ENCODE peak calls at places on chromosome 2, in six cellular contexts. S is body of pancreas; P is MM.1S; Y is right atrium auricular region; X is left ventricle myocardium inferior; B is CD8-positive, alpha-beta T cell. E is an unnamed sample. For H3K27me3, the result is how much of the 10 kb centered on the place peaks cover.

GRCh38 chr2:240796543-240797499 is 23.2 kb downstream of the KIF1A start:
- DNase-seq in S (peak), P (no peak), Y (no peak), X (no peak), B (no peak), E (no peak)

GRCh38 chr2:240244543-240244942 is 104.1 kb upstream of the OTOS start:
- DNase-seq in S (no peak), P (no peak), Y (peak), X (no peak), B (no peak), E (no peak)

GRCh38 chr2:206084870-206085741 is 868 bp downstream of the INO80D start:
- DNase-seq in S (peak), P (peak), Y (no peak), X (peak), B (peak), E (no peak)

GRCh38 chr2:178309541-178309940 is 115.2 kb downstream of the OSBPL6 start:
- DNase-seq in S (no peak), P (no peak), Y (no peak), X (no peak), B (no peak), E (no peak)

GRCh38 chr2:196696423-196697073 is 57.0 kb downstream of the CCDC150 start:
- DNase-seq in S (no peak), P (no peak), Y (no peak), X (no peak), B (no peak), E (peak)

GRCh38 chr2:17441055-17441771 is 77.0 kb downstream of the RAD51AP2 start:
- DNase-seq in S (no peak), P (no peak), Y (no peak), X (no peak), B (no peak), E (no peak)

GRCh38 chr2:45275806-45276205 is 266.6 kb upstream of the SIX2 start:
- DNase-seq in S (no peak), P (no peak), Y (no peak), X (no peak), B (no peak), E (no peak)

GRCh38 chr2:23489471-23490400 is 104.8 kb downstream of the KLHL29 start:
- DNase-seq in S (no peak), P (no peak), Y (no peak), X (no peak), B (no peak), E (no peak)

GRCh38 chr2:233048569-233049193 is 11.5 kb upstream of the INPP5D start:
- DNase-seq in S (no peak), P (no peak), Y (no peak), X (no peak), B (no peak), E (no peak)

GRCh38 chr2:220277445-220277960 is 650.1 kb downstream of the SLC4A3 start:
- DNase-seq in S (peak), P (no peak), Y (peak), X (peak), B (no peak), E (peak)

GRCh38 chr2:214410918-214411554 is at the start of gene VWC2L:
- DNase-seq in S (peak), P (peak), Y (peak), X (peak), B (no peak), E (peak)

GRCh38 chr2:203870481-203870880 is 2.9 kb downstream of the CTLA4 start:
- DNase-seq in S (no peak), P (no peak), Y (no peak), X (no peak), B (no peak), E (no peak)

GRCh38 chr2:60356346-60356745 is 197.1 kb downstream of the BCL11A start:
- DNase-seq in S (no peak), P (peak), Y (no peak), X (no peak), B (no peak), E (no peak)

GRCh38 chr2:26043862-26044736 is 10.2 kb downstream of the RAB10 start:
- DNase-seq in S (peak), P (peak), Y (peak), X (no peak), B (no peak), E (no peak)

GRCh38 chr2:160970052-160970846 is 190.0 kb upstream of the TANK start:
- DNase-seq in S (peak), P (peak), Y (no peak), X (no peak), B (no peak), E (peak)
- H3K27me3 ChIP-seq in S (under half), P (under half), Y (under half), X (under half), B (under half), E (under half)

GRCh38 chr2:98070081-98070480 is 16.9 kb upstream of the VWA3B start:
- DNase-seq in S (no peak), P (no peak), Y (no peak), X (no peak), B (no peak), E (peak)

GRCh38 chr2:98072442-98072841 is 14.5 kb upstream of the VWA3B start:
- DNase-seq in S (no peak), P (no peak), Y (no peak), X (no peak), B (no peak), E (no peak)
- TF ChIP-seq CTCF in S (no peak), P (no peak), Y (no peak), X (no peak), B (no peak), E (no peak)

GRCh38 chr2:238163494-238164198 is 4.9 kb downstream of the ERFE start:
- DNase-seq in S (no peak), P (no peak), Y (no peak), X (peak), B (no peak), E (no peak)
- H3K4me3 ChIP-seq in S (no peak), P (no peak), Y (peak), X (peak), B (no peak), E (peak)

DNA sequence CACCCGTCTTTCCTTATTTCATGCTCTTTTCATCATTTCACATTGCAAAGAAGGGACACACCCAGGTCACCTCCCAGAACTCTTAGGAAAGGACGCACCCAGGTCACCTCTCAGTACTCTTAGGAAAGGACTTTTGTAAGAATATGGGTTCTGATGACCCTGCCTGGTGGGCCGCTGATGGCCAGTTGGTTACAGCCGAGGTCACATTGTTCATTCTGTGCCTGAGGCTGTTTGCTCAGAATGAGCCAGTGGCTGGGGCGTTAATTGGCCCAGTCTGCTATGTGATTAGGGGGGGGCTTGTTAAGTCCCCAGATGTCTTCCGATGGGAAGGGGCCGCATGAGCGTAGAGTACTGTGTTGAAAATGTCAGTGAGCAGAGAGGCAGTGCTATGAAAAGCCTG is 9.4 kb downstream of the MLPH start:
- DNase-seq in S (no peak), P (no peak), Y (no peak), X (no peak), B (no peak), E (no peak)
- H3K27me3 ChIP-seq in S (under half), P (under half), Y (under half), X (under half), B (under half), E (under half)

DNA sequence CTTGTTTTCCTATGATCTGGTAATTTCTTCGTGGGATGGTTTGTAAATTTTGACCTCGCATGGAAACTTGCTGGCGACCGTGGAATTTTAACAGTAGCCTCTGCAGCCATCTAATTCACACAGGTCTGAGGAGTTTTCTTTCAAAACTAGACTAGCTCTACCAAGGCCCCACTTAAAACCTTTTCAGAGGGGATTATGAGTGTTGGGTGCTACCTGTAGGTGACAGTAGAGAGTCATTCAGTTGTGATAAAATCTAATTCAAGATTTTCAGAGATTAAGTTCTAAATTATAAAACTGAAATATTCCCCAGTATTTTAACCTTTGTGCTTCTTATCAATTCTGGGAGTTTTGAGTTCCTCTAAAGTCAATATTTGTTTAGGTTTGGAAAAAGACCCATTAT is 31.0 kb downstream of the THSD7B start:
- DNase-seq in S (no peak), P (no peak), Y (no peak), X (no peak), B (no peak), E (no peak)
- TF ChIP-seq CTCF in S (no peak), P (no peak), Y (no peak), X (no peak), B (no peak), E (no peak)